ENCODE peak calls at places on chromosomes 5 and 9, in seven cellular contexts. X is cardiac septum; H is kidney epithelial cell; T is Right ventricle myocardium superior; M is HCEC 1CT; P is activated naive CD8-positive, alpha-beta T cell treated with anti-CD3 and anti-CD28 coated beads, Interleukin-2, amount 50 U/mL, for 24 hours; C is C1 segment of cervical spinal cord. A is an unnamed sample.

GRCh38 chr5:108382784-108383358 is 973 bp upstream of the FBXL17 start:
- DNase-seq in X (no peak), H (no peak), T (no peak), M (no peak), P (no peak), C (no peak), A (no peak)

GRCh38 chr9:72540348-72540873 is 19.0 kb downstream of the TMC1 start:
- DNase-seq in X (no peak), H (no peak), T (no peak), M (no peak), P (no peak), C (no peak), A (no peak)

GRCh38 chr5:134132372-134133212 is 18.1 kb downstream of the TCF7 start:
- DNase-seq in X (peak; percentile 41), H (no peak), T (peak; percentile 20), M (no peak), P (peak; percentile 78), C (no peak), A (no peak)

GRCh38 chr5:73171495-73171894 is 1.5 kb upstream of the TMEM174 start:
- DNase-seq in X (no peak), H (no peak), T (no peak), M (no peak), P (no peak), C (no peak), A (peak; percentile 54)

GRCh38 chr9:120187758-120188157 is 392.2 kb downstream of the CDK5RAP2 start:
- DNase-seq in X (no peak), H (no peak), T (peak; percentile 54), M (no peak), P (no peak), C (no peak), A (no peak)

GRCh38 chr5:121805931-121806330 is 45.8 kb upstream of the FTMT start:
- DNase-seq in X (no peak), H (no peak), T (no peak), M (peak; percentile 3), P (no peak), C (no peak), A (no peak)

GRCh38 chr9:97755618-97756267 is 58.6 kb upstream of the XPA start:
- DNase-seq in X (no peak), H (no peak), T (no peak), M (no peak), P (no peak), C (no peak), A (no peak)

GRCh38 chr5:81371354-81371876 is 22.5 kb downstream of the ACOT12 start:
- DNase-seq in X (no peak), H (no peak), T (no peak), M (no peak), P (no peak), C (no peak), A (no peak)

GRCh38 chr9:108837530-108837929 is 18.3 kb downstream of the ACTL7B start:
- DNase-seq in X (no peak), H (no peak), T (no peak), M (peak; percentile 10), P (no peak), C (no peak), A (no peak)

GRCh38 chr5:160197341-160198147 is 31.8 kb upstream of the FABP6 start:
- DNase-seq in X (no peak), H (no peak), T (peak; percentile 49), M (no peak), P (no peak), C (no peak), A (no peak)

GRCh38 chr9:120392245-120392644 is 187.7 kb downstream of the CDK5RAP2 start:
- DNase-seq in X (no peak), H (no peak), T (no peak), M (no peak), P (no peak), C (no peak), A (no peak)

GRCh38 chr5:42620579-42621216 is 135.9 kb upstream of the CCDC152 start:
- DNase-seq in X (no peak), H (no peak), T (no peak), M (no peak), P (no peak), C (no peak), A (no peak)

GRCh38 chr9:70902171-70902570 is 219.2 kb downstream of the TRPM3 start:
- DNase-seq in X (no peak), H (no peak), T (no peak), M (peak; percentile 43), P (no peak), C (no peak), A (no peak)

GRCh38 chr5:92909545-92909962 is 671.5 kb downstream of the NR2F1-AS1 start:
- DNase-seq in X (no peak), H (no peak), T (no peak), M (no peak), P (no peak), C (no peak), A (no peak)

GRCh38 chr5:2877520-2877919 is 126.0 kb upstream of the IRX2 start:
- DNase-seq in X (no peak), H (no peak), T (no peak), M (no peak), P (no peak), C (peak; percentile 3), A (no peak)

GRCh38 chr9:121267689-121268597 is at the start of gene GSN:
- DNase-seq in X (peak; percentile 94), H (no peak), T (peak; percentile 91), M (peak; percentile 69), P (peak; percentile 55), C (peak; percentile 81), A (no peak)

GRCh38 chr9:92642599-92642998 is 27.3 kb downstream of the IPPK start:
- DNase-seq in X (no peak), H (no peak), T (no peak), M (no peak), P (no peak), C (no peak), A (no peak)

GRCh38 chr9:132609829-132610228 is 27.4 kb downstream of the BARHL1 start:
- DNase-seq in X (no peak), H (no peak), T (no peak), M (peak; percentile 99), P (no peak), C (no peak), A (no peak)

GRCh38 chr9:15592317-15592716 is 39.5 kb downstream of the CCDC171 start:
- DNase-seq in X (no peak), H (no peak), T (no peak), M (no peak), P (no peak), C (no peak), A (no peak)

GRCh38 chr9:133967024-133967741 is 24.9 kb downstream of the VAV2 start:
- DNase-seq in X (no peak), H (no peak), T (no peak), M (no peak), P (no peak), C (no peak), A (no peak)

GRCh38 chr9:120191141-120191540 is 388.8 kb downstream of the CDK5RAP2 start:
- DNase-seq in X (no peak), H (no peak), T (no peak), M (no peak), P (no peak), C (no peak), A (no peak)

GRCh38 chr5:154140381-154140780 is 50.2 kb upstream of the GALNT10 start:
- DNase-seq in X (no peak), H (no peak), T (no peak), M (no peak), P (no peak), C (no peak), A (no peak)

GRCh38 chr9:20630241-20630943 is 8.1 kb upstream of the MLLT3 start:
- DNase-seq in X (no peak), H (no peak), T (no peak), M (no peak), P (no peak), C (no peak), A (no peak)

GRCh38 chr5:158451203-158451982 is 592.4 kb upstream of the CLINT1 start:
- DNase-seq in X (no peak), H (peak; percentile 58), T (peak; percentile 67), M (peak; percentile 38), P (no peak), C (no peak), A (peak; percentile 75)

GRCh38 chr5:17218353-17219005 is 1.0 kb downstream of the BASP1 start:
- DNase-seq in X (no peak), H (no peak), T (peak; percentile 47), M (peak; percentile 56), P (no peak), C (no peak), A (no peak)

GRCh38 chr9:87884578-87885459 is 2.1 kb downstream of the SPATA31E1 start:
- DNase-seq in X (no peak), H (no peak), T (no peak), M (no peak), P (no peak), C (no peak), A (no peak)

GRCh38 chr9:96674914-96675538 is 19.9 kb upstream of the PRXL2C start:
- DNase-seq in X (no peak), H (no peak), T (no peak), M (peak; percentile 56), P (no peak), C (no peak), A (peak; percentile 78)

GRCh38 chr9:120910643-120911042 is 16.0 kb downstream of the TRAF1 start:
- DNase-seq in X (no peak), H (no peak), T (no peak), M (peak; percentile 45), P (no peak), C (no peak), A (no peak)

GRCh38 chr9:14127656-14128055 is 186.3 kb downstream of the NFIB start:
- DNase-seq in X (no peak), H (no peak), T (no peak), M (no peak), P (no peak), C (no peak), A (no peak)

GRCh38 chr5:44640945-44641456 is 167.7 kb upstream of the MRPS30 start:
- DNase-seq in X (no peak), H (no peak), T (no peak), M (no peak), P (no peak), C (no peak), A (no peak)

GRCh38 chr5:178442361-178443256 is 147.6 kb downstream of the COL23A1 start:
- DNase-seq in X (no peak), H (no peak), T (no peak), M (no peak), P (no peak), C (no peak), A (no peak)

GRCh38 chr5:149559712-149560111 is 8.5 kb upstream of the CSNK1A1 start:
- DNase-seq in X (no peak), H (no peak), T (no peak), M (peak; percentile 61), P (no peak), C (no peak), A (no peak)

GRCh38 chr9:17134843-17135577 is at the start of gene CNTLN:
- DNase-seq in X (peak; percentile 97), H (peak; percentile 29), T (peak; percentile 98), M (peak; percentile 84), P (peak; percentile 68), C (peak; percentile 91), A (no peak)

GRCh38 chr5:116371431-116371830 is 203.2 kb downstream of the SEMA6A start:
- DNase-seq in X (no peak), H (no peak), T (no peak), M (no peak), P (no peak), C (no peak), A (no peak)

GRCh38 chr9:89305868-89306267 is 5.1 kb upstream of the CKS2 start:
- DNase-seq in X (no peak), H (no peak), T (no peak), M (no peak), P (no peak), C (no peak), A (no peak)

GRCh38 chr5:159916841-159917761 is 819 bp downstream of the ADRA1B start:
- DNase-seq in X (no peak), H (no peak), T (peak; percentile 44), M (no peak), P (no peak), C (no peak), A (no peak)

GRCh38 chr9:137352511-137353222 is 50.6 kb upstream of the NRARP start:
- DNase-seq in X (no peak), H (no peak), T (no peak), M (no peak), P (no peak), C (no peak), A (no peak)

A was measured in epithelial cell of proximal tubule.